ENCODE peak calls at places on chromosomes 7 and 10, in five cellular contexts. One of them, this sample, is unnamed.

GRCh38 chr10:5434017-5434753 is 21.8 kb downstream of the NET1 start:
- DNase-seq in left lobe of liver: no peak
- DNase-seq in body of pancreas: no peak
- DNase-seq in activated CD8-positive, alpha-beta memory T cell treated with anti-CD3 and anti-CD28 coated beads for 1 hour: no peak
- DNase-seq in mucosa of gallbladder: no peak
- DNase-seq in this sample: no peak

GRCh38 chr7:43077732-43078391 is 34.6 kb upstream of the HECW1 start:
- DNase-seq in left lobe of liver: no peak
- DNase-seq in body of pancreas: no peak
- DNase-seq in activated CD8-positive, alpha-beta memory T cell treated with anti-CD3 and anti-CD28 coated beads for 1 hour: no peak
- DNase-seq in mucosa of gallbladder: no peak
- DNase-seq in this sample: no peak

GRCh38 chr10:79058899-79059771 is 9.6 kb upstream of the ZMIZ1 start:
- DNase-seq in left lobe of liver: peak; percentile 91
- DNase-seq in body of pancreas: peak; percentile 83
- DNase-seq in activated CD8-positive, alpha-beta memory T cell treated with anti-CD3 and anti-CD28 coated beads for 1 hour: no peak
- DNase-seq in mucosa of gallbladder: peak; percentile 74
- DNase-seq in this sample: no peak

GRCh38 chr7:106039486-106040060 is 72.5 kb downstream of the SYPL1 start:
- DNase-seq in left lobe of liver: no peak
- DNase-seq in body of pancreas: no peak
- DNase-seq in activated CD8-positive, alpha-beta memory T cell treated with anti-CD3 and anti-CD28 coated beads for 1 hour: no peak
- DNase-seq in mucosa of gallbladder: no peak
- DNase-seq in this sample: no peak

GRCh38 chr10:102452672-102453340 is 1.5 kb upstream of the C10orf95 start:
- DNase-seq in left lobe of liver: peak; percentile 46
- DNase-seq in body of pancreas: no peak
- DNase-seq in activated CD8-positive, alpha-beta memory T cell treated with anti-CD3 and anti-CD28 coated beads for 1 hour: no peak
- DNase-seq in mucosa of gallbladder: no peak
- DNase-seq in this sample: no peak

GRCh38 chr10:121926669-121927360 is 1.0 kb downstream of the ATE1 start:
- DNase-seq in left lobe of liver: no peak
- DNase-seq in body of pancreas: no peak
- DNase-seq in activated CD8-positive, alpha-beta memory T cell treated with anti-CD3 and anti-CD28 coated beads for 1 hour: no peak
- DNase-seq in mucosa of gallbladder: no peak
- DNase-seq in this sample: peak; percentile 0

GRCh38 chr10:79494871-79495270 is 17.5 kb upstream of the EIF5AL1 start:
- DNase-seq in left lobe of liver: no peak
- DNase-seq in body of pancreas: no peak
- DNase-seq in activated CD8-positive, alpha-beta memory T cell treated with anti-CD3 and anti-CD28 coated beads for 1 hour: no peak
- DNase-seq in mucosa of gallbladder: no peak
- DNase-seq in this sample: no peak

GRCh38 chr10:114881916-114882315 is 56.1 kb upstream of the TRUB1 start:
- DNase-seq in left lobe of liver: no peak
- DNase-seq in body of pancreas: no peak
- DNase-seq in activated CD8-positive, alpha-beta memory T cell treated with anti-CD3 and anti-CD28 coated beads for 1 hour: no peak
- DNase-seq in mucosa of gallbladder: no peak
- DNase-seq in this sample: no peak

GRCh38 chr7:140738280-140738679 is 41.8 kb downstream of the NDUFB2 start:
- DNase-seq in left lobe of liver: no peak
- DNase-seq in body of pancreas: no peak
- DNase-seq in activated CD8-positive, alpha-beta memory T cell treated with anti-CD3 and anti-CD28 coated beads for 1 hour: no peak
- DNase-seq in mucosa of gallbladder: no peak
- DNase-seq in this sample: no peak

GRCh38 chr10:114398587-114399331 is 5.5 kb downstream of the AFAP1L2 start:
- DNase-seq in left lobe of liver: no peak
- DNase-seq in body of pancreas: no peak
- DNase-seq in activated CD8-positive, alpha-beta memory T cell treated with anti-CD3 and anti-CD28 coated beads for 1 hour: no peak
- DNase-seq in mucosa of gallbladder: no peak
- DNase-seq in this sample: no peak

GRCh38 chr10:113657544-113657943 is 6.3 kb downstream of the NRAP start:
- DNase-seq in left lobe of liver: no peak
- DNase-seq in body of pancreas: no peak
- DNase-seq in activated CD8-positive, alpha-beta memory T cell treated with anti-CD3 and anti-CD28 coated beads for 1 hour: no peak
- DNase-seq in mucosa of gallbladder: no peak
- DNase-seq in this sample: no peak

GRCh38 chr7:72805526-72806494 is 22.2 kb downstream of the TYW1B start:
- DNase-seq in left lobe of liver: no peak
- DNase-seq in body of pancreas: no peak
- DNase-seq in activated CD8-positive, alpha-beta memory T cell treated with anti-CD3 and anti-CD28 coated beads for 1 hour: no peak
- DNase-seq in mucosa of gallbladder: no peak
- DNase-seq in this sample: no peak